ENCODE peak calls at places on chromosomes 1 and 21, in six cellular contexts. One of them, this sample, is unnamed.

GRCh38 chr1:111484391-111484790 is 10.6 kb downstream of the C1orf162 start:
- DNase-seq in fibroblast of lung: no peak
- DNase-seq in IMR-90: no peak
- DNase-seq in lower leg skin: no peak
- DNase-seq in foreskin fibroblast: no peak
- DNase-seq in GM23338: no peak
- DNase-seq in this sample: no peak

GRCh38 chr1:156936721-156937220 is 16.3 kb downstream of the LRRC71 start:
- DNase-seq in fibroblast of lung: no peak
- DNase-seq in IMR-90: no peak
- DNase-seq in lower leg skin: no peak
- DNase-seq in foreskin fibroblast: no peak
- DNase-seq in GM23338: no peak
- DNase-seq in this sample: no peak

GRCh38 chr21:38645282-38645681 is 147.0 kb upstream of the ERG start:
- DNase-seq in fibroblast of lung: peak
- DNase-seq in IMR-90: peak
- DNase-seq in lower leg skin: no peak
- DNase-seq in foreskin fibroblast: peak
- DNase-seq in GM23338: no peak
- DNase-seq in this sample: no peak

GRCh38 chr1:58211857-58212256 is 334.7 kb downstream of the OMA1 start:
- DNase-seq in fibroblast of lung: no peak
- DNase-seq in IMR-90: no peak
- DNase-seq in lower leg skin: no peak
- DNase-seq in foreskin fibroblast: no peak
- DNase-seq in GM23338: no peak
- DNase-seq in this sample: no peak

GRCh38 chr1:151368000-151368744 is 4.3 kb downstream of the SELENBP1 start:
- DNase-seq in fibroblast of lung: no peak
- DNase-seq in IMR-90: peak
- DNase-seq in lower leg skin: no peak
- DNase-seq in foreskin fibroblast: no peak
- DNase-seq in GM23338: no peak
- DNase-seq in this sample: no peak

GRCh38 chr1:173122344-173122880 is 71.7 kb upstream of the TNFSF18 start:
- DNase-seq in fibroblast of lung: peak
- DNase-seq in IMR-90: peak
- DNase-seq in lower leg skin: no peak
- DNase-seq in foreskin fibroblast: peak
- DNase-seq in GM23338: no peak
- DNase-seq in this sample: no peak

GRCh38 chr1:217482356-217483102 is 148.4 kb downstream of the GPATCH2 start:
- DNase-seq in fibroblast of lung: peak
- DNase-seq in IMR-90: peak
- DNase-seq in lower leg skin: no peak
- DNase-seq in foreskin fibroblast: peak
- DNase-seq in GM23338: no peak
- DNase-seq in this sample: no peak

GRCh38 chr21:14691924-14692323 is 145.8 kb upstream of the SAMSN1 start:
- DNase-seq in fibroblast of lung: no peak
- DNase-seq in IMR-90: no peak
- DNase-seq in lower leg skin: no peak
- DNase-seq in foreskin fibroblast: no peak
- DNase-seq in GM23338: no peak
- DNase-seq in this sample: no peak

DNA sequence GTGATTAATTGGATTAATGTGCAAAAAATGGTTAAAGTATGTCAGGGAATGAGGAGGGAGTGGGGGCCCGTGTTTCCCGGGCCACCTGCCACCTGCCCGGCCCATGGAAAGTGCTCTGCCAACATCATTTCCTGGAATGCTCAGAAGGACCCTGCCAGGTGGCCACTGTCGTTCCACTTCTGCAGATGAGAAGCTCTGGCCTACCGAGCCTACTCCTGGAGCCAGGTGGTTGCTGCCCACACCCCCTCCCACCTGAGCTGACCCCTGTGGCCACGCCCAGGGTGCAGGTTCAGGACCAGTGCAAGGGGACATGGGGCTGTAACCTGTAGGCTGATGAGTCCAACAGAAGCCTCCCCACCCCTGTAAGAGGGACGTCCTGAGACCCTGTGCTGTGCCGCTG is 99.7 kb downstream of the PRDM16 start:
- DNase-seq in fibroblast of lung: no peak
- DNase-seq in IMR-90: no peak
- DNase-seq in lower leg skin: no peak
- DNase-seq in foreskin fibroblast: no peak
- DNase-seq in GM23338: no peak
- DNase-seq in this sample: no peak
- H3K4me3 ChIP-seq in fibroblast of lung: no peak
- H3K4me3 ChIP-seq in IMR-90: no peak
- H3K4me3 ChIP-seq in lower leg skin: no peak
- H3K4me3 ChIP-seq in foreskin fibroblast: no peak
- H3K4me3 ChIP-seq in GM23338: no peak
- H3K4me3 ChIP-seq in this sample: no peak

GRCh38 chr1:52139817-52140540 is 1.9 kb upstream of the ZFYVE9 start:
- DNase-seq in fibroblast of lung: peak
- DNase-seq in IMR-90: peak
- DNase-seq in lower leg skin: peak
- DNase-seq in foreskin fibroblast: peak
- DNase-seq in GM23338: no peak
- DNase-seq in this sample: no peak
- H3K4me3 ChIP-seq in fibroblast of lung: no peak
- H3K4me3 ChIP-seq in IMR-90: no peak
- H3K4me3 ChIP-seq in lower leg skin: no peak
- H3K4me3 ChIP-seq in foreskin fibroblast: no peak
- H3K4me3 ChIP-seq in GM23338: no peak
- H3K4me3 ChIP-seq in this sample: no peak

DNA sequence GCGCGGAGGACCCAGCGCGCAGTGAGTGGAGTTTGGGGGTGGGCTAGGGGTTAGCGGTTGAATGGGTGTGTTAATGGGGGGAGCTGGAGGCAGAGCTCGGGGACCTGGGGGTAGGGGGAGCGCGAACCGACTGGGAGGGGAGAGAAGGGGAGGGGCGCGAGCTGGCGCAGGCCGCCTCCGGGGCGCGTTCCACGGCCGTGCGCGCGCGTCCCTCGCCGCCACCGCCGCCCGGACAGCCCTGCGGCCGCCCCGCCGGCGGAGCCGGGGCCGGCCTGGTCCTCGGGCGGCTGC is at the start of gene ADGRL2:
- DNase-seq in fibroblast of lung: no peak
- DNase-seq in IMR-90: no peak
- DNase-seq in lower leg skin: no peak
- DNase-seq in foreskin fibroblast: no peak
- DNase-seq in GM23338: peak
- DNase-seq in this sample: peak
- H3K4me3 ChIP-seq in fibroblast of lung: peak
- H3K4me3 ChIP-seq in IMR-90: peak
- H3K4me3 ChIP-seq in lower leg skin: peak
- H3K4me3 ChIP-seq in foreskin fibroblast: peak
- H3K4me3 ChIP-seq in GM23338: peak
- H3K4me3 ChIP-seq in this sample: peak

GRCh38 chr1:23720256-23720995 is 22.8 kb upstream of the ELOA start:
- DNase-seq in fibroblast of lung: no peak
- DNase-seq in IMR-90: peak
- DNase-seq in lower leg skin: no peak
- DNase-seq in foreskin fibroblast: peak
- DNase-seq in GM23338: no peak
- DNase-seq in this sample: no peak
- H3K4me3 ChIP-seq in fibroblast of lung: no peak
- H3K4me3 ChIP-seq in IMR-90: no peak
- H3K4me3 ChIP-seq in lower leg skin: no peak
- H3K4me3 ChIP-seq in foreskin fibroblast: no peak
- H3K4me3 ChIP-seq in GM23338: no peak
- H3K4me3 ChIP-seq in this sample: no peak

GRCh38 chr1:67748630-67749029 is 63.6 kb downstream of the GADD45A start:
- DNase-seq in fibroblast of lung: peak
- DNase-seq in IMR-90: peak
- DNase-seq in lower leg skin: no peak
- DNase-seq in foreskin fibroblast: peak
- DNase-seq in GM23338: no peak
- DNase-seq in this sample: no peak
- H3K4me3 ChIP-seq in fibroblast of lung: peak
- H3K4me3 ChIP-seq in IMR-90: peak
- H3K4me3 ChIP-seq in lower leg skin: no peak
- H3K4me3 ChIP-seq in foreskin fibroblast: peak
- H3K4me3 ChIP-seq in GM23338: peak
- H3K4me3 ChIP-seq in this sample: no peak

This sample was measured in H7.